ENCODE peak calls at places on chromosomes 7 and 10, in ten cellular contexts. Q is T-helper 9 cell; D is WERI-Rb-1; L is Calu3; F is AG04450; T is H4; P is CD4-positive, alpha-beta memory T cell; V is stimulated activated CD4-positive, alpha-beta T cell treated with anti-CD3 and anti-CD28 coated beads, Interleukin-2, amount 100 ng/mL, for 48 hours; O is iPS-NIHi11; M is kidney glomerular epithelial cell. I is an unnamed sample.

GRCh38 chr7:129014501-129015101 is 40.3 kb downstream of the TNPO3 start:
- DNase-seq in F (no peak), V (no peak), D (no peak), O (no peak), M (no peak), Q (no peak), L (no peak), P (no peak), T (no peak), I (no peak)

GRCh38 chr7:78326870-78327269 is 528.3 kb downstream of the PHTF2 start:
- DNase-seq in V (no peak), Q (no peak), T (no peak), P (no peak), M (peak; percentile 79), O (no peak), F (no peak), L (no peak), D (no peak), I (no peak)

GRCh38 chr10:62492012-62492869 is 118.1 kb downstream of the ZNF365 start:
- DNase-seq in F (no peak), M (no peak), Q (no peak), V (no peak), D (no peak), L (peak; percentile 33), T (peak; percentile 46), O (peak; percentile 47), P (peak; percentile 23), I (peak; percentile 17)

GRCh38 chr7:149880871-149881301 is 7.1 kb downstream of the ATP6V0E2 start:
- DNase-seq in Q (no peak), P (no peak), M (no peak), O (no peak), V (no peak), F (no peak), D (no peak), L (no peak), T (no peak), I (no peak)

GRCh38 chr7:87231243-87231642 is 11.7 kb upstream of the TMEM243 start:
- DNase-seq in V (no peak), M (no peak), T (peak; percentile 55), D (no peak), O (no peak), F (no peak), Q (no peak), P (no peak), L (no peak), I (no peak)

GRCh38 chr7:452230-452751 is 67.4 kb downstream of the PDGFA start:
- DNase-seq in D (no peak), M (no peak), Q (no peak), O (peak; percentile 85), P (no peak), T (no peak), F (no peak), L (peak; percentile 49), V (no peak), I (no peak)

GRCh38 chr7:47327698-47328391 is 254.1 kb downstream of the TNS3 start:
- DNase-seq in V (no peak), D (no peak), M (peak; percentile 33), F (peak; percentile 49), L (peak; percentile 87), Q (no peak), T (peak; percentile 94), O (peak; percentile 86), P (no peak), I (no peak)

GRCh38 chr10:101694056-101694673 is 805 bp downstream of the FBXW4 start:
- DNase-seq in T (peak; percentile 13), P (peak; percentile 71), D (peak; percentile 51), Q (peak; percentile 45), V (peak; percentile 58), O (peak; percentile 83), M (no peak), L (peak; percentile 57), F (no peak), I (peak; percentile 79)

GRCh38 chr7:40714338-40715052 is 579.7 kb downstream of the SUGCT start:
- DNase-seq in F (no peak), V (no peak), O (no peak), T (no peak), P (no peak), Q (no peak), L (no peak), D (no peak), M (no peak), I (no peak)